ENCODE peak calls at places on chromosome 3, in six cellular contexts. X is NCI-H2029, J is naive B cell, Q is brain microvascular endothelial cell, S is posterior vena cava, B is NCI-H1105. K is an unnamed sample.

GRCh38 chr3:66035763-66036477 is 2.8 kb downstream of the MAGI1 start:
- DNase-seq in B (no peak), X (no peak), S (no peak), Q (no peak), J (no peak), K (no peak)

GRCh38 chr3:55091381-55092225 is 163.7 kb upstream of the LRTM1 start:
- DNase-seq in B (no peak), S (no peak), X (no peak), J (no peak), Q (no peak), K (no peak)

GRCh38 chr3:140568842-140569520 is 108.9 kb upstream of the TRIM42 start:
- DNase-seq in S (no peak), J (no peak), Q (no peak), B (no peak), X (peak), K (no peak)

GRCh38 chr3:908839-909238 is 184.0 kb upstream of the CNTN6 start:
- DNase-seq in S (no peak), X (no peak), B (no peak), J (no peak), Q (no peak), K (no peak)

GRCh38 chr3:134361162-134361831 is 12.9 kb downstream of the AMOTL2 start:
- DNase-seq in S (peak), B (no peak), J (no peak), X (no peak), Q (no peak), K (no peak)

GRCh38 chr3:194204036-194204792 is 68.3 kb downstream of the HES1 start:
- DNase-seq in X (peak), Q (no peak), B (peak), J (no peak), S (no peak), K (peak)

GRCh38 chr3:124765197-124765596 is 34.9 kb downstream of the UMPS start:
- DNase-seq in Q (no peak), S (no peak), J (no peak), X (no peak), B (no peak), K (no peak)

GRCh38 chr3:89098964-89099585 is 8.3 kb upstream of the EPHA3 start:
- DNase-seq in Q (peak), B (peak), X (peak), J (peak), S (peak), K (peak)

GRCh38 chr3:50381315-50381714 is 22.0 kb upstream of the TMEM115 start:
- DNase-seq in X (no peak), S (no peak), J (no peak), Q (no peak), B (peak), K (peak)